ENCODE peak calls at places on chromosome 17, in five cellular contexts. One of them, this sample, is unnamed.

GRCh38 chr17:12665263-12666210 is at the start of gene MYOCD:
- DNase-seq in NB4: no peak
- DNase-seq in astrocyte of the spinal cord: peak
- DNase-seq in PC-3: no peak
- DNase-seq in bronchial epithelial cell: no peak
- DNase-seq in this sample: peak

GRCh38 chr17:36849871-36850348 is 87.4 kb upstream of the LHX1 start:
- DNase-seq in NB4: peak
- DNase-seq in astrocyte of the spinal cord: peak
- DNase-seq in PC-3: peak
- DNase-seq in bronchial epithelial cell: peak
- DNase-seq in this sample: peak

GRCh38 chr17:48601184-48601527 is 3.6 kb downstream of the HOXB6 start:
- DNase-seq in NB4: no peak
- DNase-seq in astrocyte of the spinal cord: no peak
- DNase-seq in PC-3: no peak
- DNase-seq in bronchial epithelial cell: no peak
- DNase-seq in this sample: no peak

GRCh38 chr17:58337600-58338453 is 9.2 kb upstream of the TSPOAP1 start:
- DNase-seq in NB4: peak
- DNase-seq in astrocyte of the spinal cord: peak
- DNase-seq in PC-3: no peak
- DNase-seq in bronchial epithelial cell: peak
- DNase-seq in this sample: no peak

GRCh38 chr17:76670020-76670707 is 26.6 kb upstream of the ST6GALNAC1 start:
- DNase-seq in NB4: no peak
- DNase-seq in astrocyte of the spinal cord: peak
- DNase-seq in PC-3: no peak
- DNase-seq in bronchial epithelial cell: peak
- DNase-seq in this sample: peak

GRCh38 chr17:8122391-8122922 is 1.4 kb downstream of the HES7 start:
- DNase-seq in NB4: peak
- DNase-seq in astrocyte of the spinal cord: peak
- DNase-seq in PC-3: peak
- DNase-seq in bronchial epithelial cell: no peak
- DNase-seq in this sample: peak

GRCh38 chr17:47704781-47705180 is 10.8 kb downstream of the TBKBP1 start:
- DNase-seq in NB4: no peak
- DNase-seq in astrocyte of the spinal cord: no peak
- DNase-seq in PC-3: no peak
- DNase-seq in bronchial epithelial cell: no peak
- DNase-seq in this sample: no peak

GRCh38 chr17:61805399-61805798 is 57.9 kb downstream of the BRIP1 start:
- DNase-seq in NB4: no peak
- DNase-seq in astrocyte of the spinal cord: peak
- DNase-seq in PC-3: peak
- DNase-seq in bronchial epithelial cell: peak
- DNase-seq in this sample: peak

GRCh38 chr17:17504341-17505140 is 8.3 kb upstream of the RASD1 start:
- DNase-seq in NB4: no peak
- DNase-seq in astrocyte of the spinal cord: no peak
- DNase-seq in PC-3: no peak
- DNase-seq in bronchial epithelial cell: no peak
- DNase-seq in this sample: no peak

GRCh38 chr17:82014432-82014831 is 8.2 kb downstream of the CENPX start:
- DNase-seq in NB4: no peak
- DNase-seq in astrocyte of the spinal cord: no peak
- DNase-seq in PC-3: no peak
- DNase-seq in bronchial epithelial cell: no peak
- DNase-seq in this sample: no peak

GRCh38 chr17:65219124-65219523 is 82.0 kb downstream of the RGS9 start:
- DNase-seq in NB4: peak
- DNase-seq in astrocyte of the spinal cord: no peak
- DNase-seq in PC-3: no peak
- DNase-seq in bronchial epithelial cell: no peak
- DNase-seq in this sample: no peak

GRCh38 chr17:27343294-27343693 is 49.4 kb downstream of the WSB1 start:
- DNase-seq in NB4: no peak
- DNase-seq in astrocyte of the spinal cord: no peak
- DNase-seq in PC-3: no peak
- DNase-seq in bronchial epithelial cell: no peak
- DNase-seq in this sample: no peak

GRCh38 chr17:38883592-38884526 is 14.0 kb downstream of the LASP1 start:
- DNase-seq in NB4: peak
- DNase-seq in astrocyte of the spinal cord: peak
- DNase-seq in PC-3: no peak
- DNase-seq in bronchial epithelial cell: no peak
- DNase-seq in this sample: peak

GRCh38 chr17:73340093-73340596 is 28.3 kb upstream of the CDC42EP4 start:
- DNase-seq in NB4: peak
- DNase-seq in astrocyte of the spinal cord: peak
- DNase-seq in PC-3: peak
- DNase-seq in bronchial epithelial cell: peak
- DNase-seq in this sample: peak

GRCh38 chr17:67068999-67069398 is 24.6 kb downstream of the CACNG1 start:
- DNase-seq in NB4: no peak
- DNase-seq in astrocyte of the spinal cord: no peak
- DNase-seq in PC-3: peak
- DNase-seq in bronchial epithelial cell: no peak
- DNase-seq in this sample: no peak

GRCh38 chr17:44086364-44087311 is 16.1 kb downstream of the G6PC3 start:
- DNase-seq in NB4: peak
- DNase-seq in astrocyte of the spinal cord: peak
- DNase-seq in PC-3: peak
- DNase-seq in bronchial epithelial cell: peak
- DNase-seq in this sample: peak

GRCh38 chr17:2595200-2595599 is 1.7 kb downstream of the PAFAH1B1 start:
- DNase-seq in NB4: no peak
- DNase-seq in astrocyte of the spinal cord: no peak
- DNase-seq in PC-3: no peak
- DNase-seq in bronchial epithelial cell: peak
- DNase-seq in this sample: no peak

GRCh38 chr17:77535892-77536291 is 395.1 kb downstream of the SEC14L1 start:
- DNase-seq in NB4: no peak
- DNase-seq in astrocyte of the spinal cord: no peak
- DNase-seq in PC-3: no peak
- DNase-seq in bronchial epithelial cell: no peak
- DNase-seq in this sample: no peak

GRCh38 chr17:21522755-21523154 is 146.6 kb downstream of the KCNJ12 start:
- DNase-seq in NB4: no peak
- DNase-seq in astrocyte of the spinal cord: no peak
- DNase-seq in PC-3: no peak
- DNase-seq in bronchial epithelial cell: no peak
- DNase-seq in this sample: no peak

GRCh38 chr17:19672009-19672837 is 23.7 kb downstream of the ALDH3A2 start:
- DNase-seq in NB4: no peak
- DNase-seq in astrocyte of the spinal cord: no peak
- DNase-seq in PC-3: peak
- DNase-seq in bronchial epithelial cell: no peak
- DNase-seq in this sample: no peak

GRCh38 chr17:30517786-30518185 is 40.6 kb downstream of the GOSR1 start:
- DNase-seq in NB4: no peak
- DNase-seq in astrocyte of the spinal cord: no peak
- DNase-seq in PC-3: no peak
- DNase-seq in bronchial epithelial cell: no peak
- DNase-seq in this sample: peak

GRCh38 chr17:57456622-57457021 is 200.3 kb downstream of the MSI2 start:
- DNase-seq in NB4: no peak
- DNase-seq in astrocyte of the spinal cord: no peak
- DNase-seq in PC-3: no peak
- DNase-seq in bronchial epithelial cell: no peak
- DNase-seq in this sample: no peak

GRCh38 chr17:77666881-77667395 is 291.6 kb upstream of the TNRC6C start:
- DNase-seq in NB4: peak
- DNase-seq in astrocyte of the spinal cord: no peak
- DNase-seq in PC-3: no peak
- DNase-seq in bronchial epithelial cell: no peak
- DNase-seq in this sample: no peak

GRCh38 chr17:3655766-3656165 is 12.6 kb downstream of the TAX1BP3 start:
- DNase-seq in NB4: no peak
- DNase-seq in astrocyte of the spinal cord: no peak
- DNase-seq in PC-3: no peak
- DNase-seq in bronchial epithelial cell: no peak
- DNase-seq in this sample: no peak

GRCh38 chr17:3043737-3044365 is 19.6 kb downstream of the OR1D5 start:
- DNase-seq in NB4: peak
- DNase-seq in astrocyte of the spinal cord: no peak
- DNase-seq in PC-3: no peak
- DNase-seq in bronchial epithelial cell: no peak
- DNase-seq in this sample: no peak

GRCh38 chr17:27609606-27610303 is 21.2 kb upstream of the LGALS9 start:
- DNase-seq in NB4: peak
- DNase-seq in astrocyte of the spinal cord: peak
- DNase-seq in PC-3: peak
- DNase-seq in bronchial epithelial cell: peak
- DNase-seq in this sample: peak

GRCh38 chr17:63881935-63882601 is at the start of gene GH2:
- DNase-seq in NB4: peak
- DNase-seq in astrocyte of the spinal cord: peak
- DNase-seq in PC-3: peak
- DNase-seq in bronchial epithelial cell: peak
- DNase-seq in this sample: peak

GRCh38 chr17:65268832-65269231 is 131.7 kb downstream of the RGS9 start:
- DNase-seq in NB4: no peak
- DNase-seq in astrocyte of the spinal cord: no peak
- DNase-seq in PC-3: no peak
- DNase-seq in bronchial epithelial cell: peak
- DNase-seq in this sample: peak

GRCh38 chr17:82603981-82604448 is 44.2 kb downstream of the WDR45B start:
- DNase-seq in NB4: peak
- DNase-seq in astrocyte of the spinal cord: no peak
- DNase-seq in PC-3: no peak
- DNase-seq in bronchial epithelial cell: no peak
- DNase-seq in this sample: no peak

GRCh38 chr17:74045608-74046007 is 157.9 kb upstream of the RPL38 start:
- DNase-seq in NB4: no peak
- DNase-seq in astrocyte of the spinal cord: no peak
- DNase-seq in PC-3: peak
- DNase-seq in bronchial epithelial cell: no peak
- DNase-seq in this sample: no peak

GRCh38 chr17:48526986-48527741 is 3.6 kb downstream of the HOXB1 start:
- DNase-seq in NB4: no peak
- DNase-seq in astrocyte of the spinal cord: no peak
- DNase-seq in PC-3: no peak
- DNase-seq in bronchial epithelial cell: no peak
- DNase-seq in this sample: no peak

GRCh38 chr17:81003711-81004335 is 12.2 kb downstream of the CHMP6 start:
- DNase-seq in NB4: peak
- DNase-seq in astrocyte of the spinal cord: no peak
- DNase-seq in PC-3: no peak
- DNase-seq in bronchial epithelial cell: no peak
- DNase-seq in this sample: no peak
- H3K4me3 ChIP-seq in NB4: peak
- H3K4me3 ChIP-seq in astrocyte of the spinal cord: peak
- H3K4me3 ChIP-seq in PC-3: no peak
- H3K4me3 ChIP-seq in bronchial epithelial cell: no peak
- H3K4me3 ChIP-seq in this sample: no peak

GRCh38 chr17:5019475-5019956 is 15.7 kb downstream of the SLC52A1 start:
- DNase-seq in NB4: peak
- DNase-seq in astrocyte of the spinal cord: no peak
- DNase-seq in PC-3: peak
- DNase-seq in bronchial epithelial cell: no peak
- DNase-seq in this sample: no peak
- TF ChIP-seq CTCF in NB4: peak
- TF ChIP-seq CTCF in astrocyte of the spinal cord: peak
- TF ChIP-seq CTCF in PC-3: no peak
- TF ChIP-seq CTCF in bronchial epithelial cell: no peak
- TF ChIP-seq CTCF in this sample: no peak

GRCh38 chr17:4769628-4770027 is 2.1 kb upstream of the TM4SF5 start:
- DNase-seq in NB4: no peak
- DNase-seq in astrocyte of the spinal cord: peak
- DNase-seq in PC-3: peak
- DNase-seq in bronchial epithelial cell: peak
- DNase-seq in this sample: peak
- H3K4me3 ChIP-seq in NB4: no peak
- H3K4me3 ChIP-seq in astrocyte of the spinal cord: no peak
- H3K4me3 ChIP-seq in PC-3: no peak
- H3K4me3 ChIP-seq in bronchial epithelial cell: no peak
- H3K4me3 ChIP-seq in this sample: no peak

DNA sequence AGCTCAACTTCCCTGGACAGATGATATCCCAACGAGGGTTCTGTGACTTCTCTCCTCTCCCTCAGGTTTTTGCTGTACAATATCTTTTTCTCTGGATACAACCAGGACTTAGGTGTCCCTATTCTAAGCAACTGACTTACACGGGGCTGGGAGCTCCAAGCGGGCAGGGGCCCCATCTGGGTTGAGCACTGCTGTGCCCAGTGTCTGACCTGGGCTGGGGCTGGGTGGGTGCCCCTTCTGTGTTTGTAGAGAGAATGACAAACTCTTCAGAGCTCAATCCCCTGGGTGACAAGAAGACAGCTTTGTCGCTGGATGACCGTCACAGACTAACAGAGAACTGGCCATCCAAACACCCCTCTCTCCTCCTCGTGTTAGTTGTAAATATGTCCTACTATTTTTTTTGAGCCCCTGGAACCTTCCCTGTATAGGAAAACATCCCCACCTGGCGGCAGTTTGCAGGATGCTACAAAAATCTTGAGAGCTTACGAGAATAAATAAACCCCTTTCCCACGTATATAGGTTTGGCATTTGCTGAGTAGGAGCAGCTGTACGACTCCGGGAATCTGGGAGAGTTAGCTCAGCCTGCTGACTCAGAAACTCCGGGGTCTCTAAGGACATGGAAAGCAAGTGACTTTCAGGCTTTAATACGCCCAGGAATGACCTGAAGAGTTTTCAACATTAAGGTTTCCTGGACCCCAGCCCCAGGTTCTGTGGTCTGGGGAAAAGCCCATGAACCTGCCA is 23.7 kb upstream of the RCVRN start:
- DNase-seq in NB4: peak
- DNase-seq in astrocyte of the spinal cord: peak
- DNase-seq in PC-3: peak
- DNase-seq in bronchial epithelial cell: peak
- DNase-seq in this sample: peak
- TF ChIP-seq CTCF in NB4: no peak
- TF ChIP-seq CTCF in astrocyte of the spinal cord: peak
- TF ChIP-seq CTCF in PC-3: peak
- TF ChIP-seq CTCF in bronchial epithelial cell: peak
- TF ChIP-seq CTCF in this sample: peak

GRCh38 chr17:41777579-41778188 is 8.8 kb downstream of the JUP start:
- DNase-seq in NB4: no peak
- DNase-seq in astrocyte of the spinal cord: peak
- DNase-seq in PC-3: peak
- DNase-seq in bronchial epithelial cell: peak
- DNase-seq in this sample: peak
- H3K4me3 ChIP-seq in NB4: no peak
- H3K4me3 ChIP-seq in astrocyte of the spinal cord: no peak
- H3K4me3 ChIP-seq in PC-3: peak
- H3K4me3 ChIP-seq in bronchial epithelial cell: no peak
- H3K4me3 ChIP-seq in this sample: no peak